ENCODE peak calls at places on chromosomes 6 and 20, in ten cellular contexts. Z, K, E, R, A, O, V, P, D and J are unnamed samples.

GRCh38 chr6:101429291-101429690 is 35.8 kb downstream of the GRIK2 start:
- DNase-seq in Z (no peak), K (no peak), E (no peak), R (no peak), A (peak), O (no peak), V (peak), P (no peak), D (no peak), J (no peak)

GRCh38 chr6:167676000-167676665 is 150.6 kb upstream of the AFDN start:
- DNase-seq in Z (no peak), K (no peak), E (no peak), R (no peak), A (no peak), O (no peak), V (no peak), P (no peak), D (no peak), J (no peak)

GRCh38 chr6:42177514-42178364 is 4.6 kb downstream of the GUCA1A start:
- DNase-seq in Z (no peak), K (no peak), E (no peak), R (no peak), A (no peak), O (no peak), V (no peak), P (no peak), D (no peak), J (no peak)

GRCh38 chr20:37552415-37552814 is 24.7 kb upstream of the BLCAP start:
- DNase-seq in Z (no peak), K (no peak), E (no peak), R (no peak), A (peak), O (no peak), V (peak), P (no peak), D (no peak), J (peak)

GRCh38 chr6:157494132-157494705 is 113.2 kb downstream of the ZDHHC14 start:
- DNase-seq in Z (no peak), K (no peak), E (no peak), R (no peak), A (peak), O (no peak), V (no peak), P (no peak), D (no peak), J (no peak)

GRCh38 chr6:101393291-101394251 is at the start of gene GRIK2:
- DNase-seq in Z (no peak), K (no peak), E (no peak), R (no peak), A (peak), O (peak), V (peak), P (no peak), D (peak), J (no peak)

GRCh38 chr6:45378324-45378926 is 691 bp upstream of the SUPT3H start:
- DNase-seq in Z (peak), K (no peak), E (peak), R (no peak), A (no peak), O (peak), V (no peak), P (no peak), D (peak), J (no peak)

GRCh38 chr6:70686548-70687133 is 19.0 kb downstream of the SMAP1 start:
- DNase-seq in Z (no peak), K (no peak), E (no peak), R (no peak), A (peak), O (no peak), V (peak), P (no peak), D (peak), J (no peak)

GRCh38 chr6:1792989-1793388 is 183.3 kb downstream of the FOXC1 start:
- DNase-seq in Z (no peak), K (peak), E (no peak), R (no peak), A (no peak), O (no peak), V (no peak), P (no peak), D (peak), J (no peak)

GRCh38 chr6:105038259-105038658 is 81.4 kb downstream of the LIN28B start:
- DNase-seq in Z (no peak), K (no peak), E (no peak), R (no peak), A (no peak), O (no peak), V (no peak), P (no peak), D (no peak), J (no peak)

GRCh38 chr6:16402501-16402900 is 164.1 kb downstream of the GMPR start:
- DNase-seq in Z (no peak), K (no peak), E (no peak), R (no peak), A (no peak), O (no peak), V (no peak), P (no peak), D (no peak), J (no peak)

GRCh38 chr6:135296715-135297114 is 115.6 kb downstream of the MYB start:
- DNase-seq in Z (no peak), K (no peak), E (no peak), R (no peak), A (no peak), O (no peak), V (no peak), P (no peak), D (no peak), J (no peak)

GRCh38 chr20:54476336-54476928 is 1.0 kb downstream of the DOK5 start:
- DNase-seq in Z (no peak), K (no peak), E (no peak), R (no peak), A (no peak), O (no peak), V (no peak), P (no peak), D (no peak), J (no peak)

GRCh38 chr6:132483779-132484679 is 28.9 kb downstream of the STX7 start:
- DNase-seq in Z (no peak), K (peak), E (no peak), R (peak), A (peak), O (peak), V (peak), P (no peak), D (peak), J (no peak)

GRCh38 chr6:163415176-163415619 is 680 bp downstream of the QKI start:
- DNase-seq in Z (peak), K (no peak), E (no peak), R (no peak), A (no peak), O (no peak), V (no peak), P (no peak), D (no peak), J (no peak)

GRCh38 chr20:10924628-10925266 is 250.9 kb upstream of the JAG1 start:
- DNase-seq in Z (no peak), K (no peak), E (no peak), R (no peak), A (peak), O (no peak), V (peak), P (no peak), D (no peak), J (peak)

GRCh38 chr20:50366270-50367103 is 143.7 kb upstream of the PTPN1 start:
- DNase-seq in Z (no peak), K (no peak), E (peak), R (no peak), A (peak), O (no peak), V (peak), P (peak), D (no peak), J (peak)

GRCh38 chr20:44027686-44028340 is 113.2 kb downstream of the TOX2 start:
- DNase-seq in Z (no peak), K (no peak), E (no peak), R (no peak), A (no peak), O (no peak), V (no peak), P (peak), D (no peak), J (no peak)

GRCh38 chr20:37821691-37822655 is 81.0 kb upstream of the VSTM2L start:
- DNase-seq in Z (no peak), K (no peak), E (no peak), R (no peak), A (peak), O (no peak), V (peak), P (no peak), D (no peak), J (no peak)

GRCh38 chr20:17466641-17467040 is 64.5 kb downstream of the BFSP1 start:
- DNase-seq in Z (no peak), K (no peak), E (no peak), R (no peak), A (no peak), O (no peak), V (no peak), P (no peak), D (no peak), J (no peak)

GRCh38 chr6:90429713-90430112 is 133.1 kb upstream of the BACH2 start:
- DNase-seq in Z (no peak), K (peak), E (no peak), R (no peak), A (peak), O (no peak), V (no peak), P (no peak), D (no peak), J (no peak)

GRCh38 chr6:165573671-165574070 is 89.4 kb downstream of the PDE10A start:
- DNase-seq in Z (peak), K (peak), E (no peak), R (no peak), A (peak), O (peak), V (peak), P (peak), D (peak), J (no peak)

GRCh38 chr6:164897523-164898094 is 411.8 kb downstream of the C6orf118 start:
- DNase-seq in Z (no peak), K (no peak), E (no peak), R (no peak), A (no peak), O (no peak), V (no peak), P (no peak), D (no peak), J (no peak)

GRCh38 chr6:89452269-89452668 is 19.3 kb downstream of the ANKRD6 start:
- DNase-seq in Z (no peak), K (no peak), E (no peak), R (no peak), A (no peak), O (no peak), V (no peak), P (no peak), D (no peak), J (no peak)

GRCh38 chr6:80094017-80094416 is 12.5 kb upstream of the BCKDHB start:
- DNase-seq in Z (no peak), K (peak), E (no peak), R (no peak), A (peak), O (no peak), V (peak), P (no peak), D (peak), J (no peak)

GRCh38 chr6:152099816-152100618 is 292.5 kb downstream of the ESR1 start:
- DNase-seq in Z (peak), K (no peak), E (peak), R (no peak), A (peak), O (no peak), V (no peak), P (peak), D (no peak), J (no peak)

GRCh38 chr6:138830273-138830672 is 34.4 kb downstream of the ECT2L start:
- DNase-seq in Z (no peak), K (no peak), E (no peak), R (no peak), A (no peak), O (no peak), V (no peak), P (no peak), D (no peak), J (no peak)

DNA sequence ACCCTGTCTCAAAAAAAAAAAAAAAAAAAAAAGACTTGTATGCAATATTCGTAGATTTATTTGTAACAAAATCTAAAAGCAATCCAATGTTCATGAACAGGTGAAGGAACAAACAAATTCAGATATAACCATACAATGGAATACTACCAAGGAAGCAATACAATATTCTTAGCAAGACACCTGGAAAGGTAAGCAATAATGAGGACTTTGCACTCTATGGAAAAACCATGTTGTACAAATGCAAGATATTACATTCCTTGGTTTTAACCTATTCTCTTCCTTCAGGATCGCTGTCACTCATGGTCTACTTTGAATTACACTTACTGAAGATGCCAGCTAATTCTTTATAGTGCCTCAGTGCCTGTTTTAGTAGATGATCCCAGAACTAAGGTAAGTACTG is 14.7 kb upstream of the ADGRF1 start:
- DNase-seq in Z (no peak), K (no peak), E (no peak), R (no peak), A (no peak), O (no peak), V (no peak), P (no peak), D (no peak), J (no peak)
- H3K27ac ChIP-seq in Z (no peak), K (no peak), E (no peak), R (no peak), A (no peak), O (no peak), V (no peak), P (no peak), D (no peak), J (peak)

GRCh38 chr6:44107017-44107416 is 20.2 kb downstream of the MRPL14 start:
- DNase-seq in Z (no peak), K (no peak), E (no peak), R (no peak), A (no peak), O (no peak), V (no peak), P (no peak), D (no peak), J (no peak)
- H3K27ac ChIP-seq in Z (peak), K (no peak), E (no peak), R (no peak), A (no peak), O (no peak), V (no peak), P (peak), D (no peak), J (no peak)

DNA sequence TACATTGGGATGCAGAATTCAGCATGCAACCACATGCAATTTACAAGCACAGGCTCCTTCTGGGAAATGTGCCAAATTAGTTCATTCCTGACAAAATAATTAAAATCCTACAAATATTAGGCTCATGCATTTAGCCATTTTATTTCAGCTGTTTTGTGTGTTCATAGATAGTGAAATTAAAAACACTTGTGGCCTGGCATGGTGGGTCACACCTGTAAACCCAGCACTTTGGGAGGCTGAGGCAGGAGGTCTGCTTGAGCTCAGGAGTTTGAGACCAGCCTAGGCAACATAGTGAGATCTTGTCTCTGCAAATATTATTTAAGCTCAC is 92.4 kb upstream of the SHLD1 start:
- DNase-seq in Z (no peak), K (no peak), E (no peak), R (no peak), A (no peak), O (no peak), V (no peak), P (no peak), D (no peak), J (no peak)
- H3K27ac ChIP-seq in Z (peak), K (no peak), E (peak), R (no peak), A (peak), O (no peak), V (peak), P (peak), D (peak), J (peak)

GRCh38 chr6:13695217-13695616 is 16.4 kb downstream of the RANBP9 start:
- DNase-seq in Z (no peak), K (no peak), E (no peak), R (no peak), A (peak), O (no peak), V (no peak), P (no peak), D (no peak), J (no peak)
- H3K27ac ChIP-seq in Z (no peak), K (no peak), E (no peak), R (peak), A (peak), O (no peak), V (no peak), P (no peak), D (no peak), J (no peak)

DNA sequence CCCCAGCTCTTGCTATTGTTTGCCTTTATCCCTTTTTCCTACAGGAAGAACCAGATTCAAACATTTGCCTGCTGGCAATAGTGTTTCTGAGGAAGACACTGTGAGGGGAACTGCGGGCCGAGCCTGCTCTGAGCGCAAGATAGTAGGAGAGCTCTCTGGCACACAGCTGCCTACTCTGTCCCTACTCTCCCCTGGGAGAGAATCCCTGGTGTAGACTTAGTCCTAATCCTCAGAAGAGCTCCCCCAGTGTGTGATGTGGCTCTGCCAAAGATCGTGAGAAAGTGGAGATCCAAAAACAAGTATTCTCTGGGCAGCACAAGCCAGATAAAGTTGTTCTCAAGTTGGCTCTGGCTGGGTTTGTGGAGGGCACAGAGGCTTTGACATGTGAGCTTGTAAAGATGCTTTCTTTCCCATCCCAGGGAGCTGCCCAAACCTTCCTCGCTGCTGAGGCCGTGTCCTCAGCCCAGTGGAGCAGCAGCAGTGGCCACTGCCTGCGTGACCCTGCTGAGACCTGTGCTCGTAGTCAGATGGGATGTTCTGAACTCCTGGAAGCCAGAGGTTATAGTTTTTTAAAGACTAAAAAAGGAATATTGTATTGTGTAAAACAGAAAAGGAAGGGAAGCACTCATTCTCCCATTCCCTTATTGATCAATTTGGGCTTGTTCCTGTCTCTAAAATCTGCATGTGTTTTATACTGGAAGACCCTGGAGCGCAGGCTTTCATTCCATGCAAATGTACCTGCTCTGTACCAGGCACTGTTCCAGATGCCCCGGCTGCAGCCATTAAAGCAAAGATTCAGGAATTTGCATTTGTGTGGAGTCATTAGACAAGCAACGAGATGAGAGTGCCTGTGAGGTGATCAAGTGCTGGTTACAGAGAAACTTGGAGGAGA is 30.7 kb downstream of the PNLDC1 start:
- DNase-seq in Z (no peak), K (no peak), E (no peak), R (no peak), A (no peak), O (no peak), V (no peak), P (no peak), D (no peak), J (no peak)
- H3K27ac ChIP-seq in Z (no peak), K (no peak), E (no peak), R (no peak), A (no peak), O (no peak), V (no peak), P (no peak), D (no peak), J (no peak)

GRCh38 chr6:160138839-160139419 is 17.3 kb downstream of the SLC22A1 start:
- DNase-seq in Z (no peak), K (no peak), E (no peak), R (no peak), A (no peak), O (no peak), V (no peak), P (peak), D (no peak), J (no peak)
- H3K27ac ChIP-seq in Z (no peak), K (no peak), E (no peak), R (no peak), A (no peak), O (no peak), V (peak), P (no peak), D (peak), J (no peak)

DNA sequence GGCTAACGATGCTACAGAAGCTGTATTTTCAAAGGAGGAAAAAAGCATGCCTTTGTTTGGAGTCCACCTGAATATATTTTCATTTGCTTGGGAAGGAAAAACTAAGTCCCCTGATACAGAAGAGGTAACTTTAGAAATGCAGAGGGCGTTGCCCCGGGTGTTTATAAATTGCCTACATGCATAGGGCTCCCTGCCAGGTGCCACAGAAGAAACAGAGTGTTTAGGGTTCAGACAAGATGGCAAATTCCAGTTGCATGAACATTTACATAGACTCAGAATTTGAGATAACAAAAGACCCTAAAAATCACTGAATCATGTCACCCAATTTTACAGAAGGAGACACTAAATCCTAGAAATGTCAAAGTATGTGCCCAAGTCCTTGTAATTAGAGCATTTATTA is 19.9 kb downstream of the RIN2 start:
- DNase-seq in Z (no peak), K (no peak), E (no peak), R (no peak), A (no peak), O (no peak), V (no peak), P (no peak), D (no peak), J (no peak)
- H3K27ac ChIP-seq in Z (peak), K (no peak), E (peak), R (no peak), A (no peak), O (no peak), V (no peak), P (peak), D (no peak), J (no peak)